ENCODE peak calls at places on chromosomes 2 and 18, in eight cellular contexts. V is activated T-helper 9 cell treated with anti-CD3 and anti-CD28 coated beads, Interleukin-2, amount 50 U/mL, for 16 hours; R is stomach; B is stimulated activated CD4-positive, alpha-beta T cell treated with anti-CD3 and anti-CD28 coated beads, Interleukin-15, amount 100 ng/mL, for 1 hour; D is T-helper 2 cell; H is endothelial cell; W is activated T-helper 1 cell treated with anti-CD3 and anti-CD28 coated beads, Interleukin-2, amount 50 U/mL, for 16 hours; T is DMS79. C is an unnamed sample.

GRCh38 chr2:195575879-195576391 is 81.1 kb upstream of the SLC39A10 start:
- DNase-seq in B (no peak), W (no peak), T (no peak), H (no peak), D (no peak), R (no peak), V (no peak), C (peak; percentile 28)

GRCh38 chr2:98911376-98912154 is 24.5 kb downstream of the CRACDL start:
- DNase-seq in W (no peak), T (peak; percentile 44), R (peak; percentile 25), B (no peak), D (no peak), H (no peak), V (no peak), C (no peak)

GRCh38 chr2:71674158-71674807 is 220.9 kb downstream of the DYSF start:
- DNase-seq in W (no peak), T (no peak), D (no peak), B (no peak), R (no peak), H (no peak), V (no peak), C (no peak)

GRCh38 chr2:796151-796955 is 119.1 kb upstream of the TMEM18 start:
- DNase-seq in V (no peak), T (no peak), W (no peak), R (no peak), B (no peak), D (no peak), H (no peak), C (no peak)

GRCh38 chr2:240557808-240558207 is at the start of gene ANKMY1:
- DNase-seq in D (peak; percentile 53), R (peak; percentile 70), T (no peak), H (peak; percentile 82), W (peak; percentile 49), V (peak; percentile 56), B (peak; percentile 54), C (no peak)

GRCh38 chr2:10521356-10521755 is 73.2 kb upstream of the ODC1 start:
- DNase-seq in W (no peak), R (no peak), V (no peak), T (no peak), H (no peak), D (no peak), B (no peak), C (no peak)

GRCh38 chr2:233905945-233906344 is 11.2 kb upstream of the TRPM8 start:
- DNase-seq in H (no peak), B (no peak), R (no peak), V (no peak), W (no peak), T (no peak), D (no peak), C (no peak)

GRCh38 chr18:29154196-29154757 is 977.3 kb upstream of the CDH2 start:
- DNase-seq in D (no peak), R (no peak), B (no peak), V (no peak), T (no peak), W (no peak), H (no peak), C (no peak)

GRCh38 chr2:143341478-143341877 is 212.3 kb downstream of the ARHGAP15 start:
- DNase-seq in R (no peak), B (no peak), D (no peak), W (no peak), H (no peak), V (no peak), T (no peak), C (no peak)

GRCh38 chr18:3721771-3722661 is 272.0 kb downstream of the TGIF1 start:
- DNase-seq in W (no peak), H (no peak), B (no peak), T (peak; percentile 97), D (no peak), R (no peak), V (no peak), C (no peak)

GRCh38 chr18:25830787-25831186 is 259.6 kb downstream of the SS18 start:
- DNase-seq in R (peak; percentile 34), T (no peak), V (no peak), D (no peak), W (no peak), B (no peak), H (no peak), C (no peak)

GRCh38 chr2:132943829-132944228 is 273.8 kb upstream of the LYPD1 start:
- DNase-seq in W (no peak), V (no peak), R (no peak), T (peak; percentile 72), D (no peak), B (no peak), H (no peak), C (no peak)

GRCh38 chr2:767944-768343 is 90.7 kb upstream of the TMEM18 start:
- DNase-seq in D (no peak), H (no peak), B (no peak), T (no peak), V (no peak), W (no peak), R (no peak), C (no peak)

GRCh38 chr2:152718909-152719645 is 657 bp downstream of the ARL6IP6 start:
- DNase-seq in V (no peak), W (no peak), D (no peak), B (no peak), H (no peak), R (peak; percentile 51), T (peak; percentile 67), C (no peak)

GRCh38 chr2:214261683-214262082 is 149.2 kb upstream of the VWC2L start:
- DNase-seq in D (no peak), T (no peak), W (no peak), V (no peak), R (no peak), H (no peak), B (no peak), C (no peak)

GRCh38 chr2:85180322-85181092 is 47.3 kb downstream of the TCF7L1 start:
- DNase-seq in W (no peak), T (no peak), B (no peak), V (no peak), H (no peak), D (no peak), R (no peak), C (no peak)

GRCh38 chr2:162123806-162124758 is 28.0 kb downstream of the GCG start:
- DNase-seq in W (no peak), T (peak; percentile 15), B (no peak), V (no peak), H (no peak), R (no peak), D (no peak), C (no peak)

GRCh38 chr2:96602330-96602823 is 35.7 kb downstream of the KANSL3 start:
- DNase-seq in V (no peak), B (no peak), D (no peak), R (peak; percentile 67), H (no peak), W (no peak), T (no peak), C (no peak)

GRCh38 chr2:72827999-72828646 is 2.3 kb upstream of the EXOC6B start:
- DNase-seq in V (no peak), B (no peak), R (no peak), W (no peak), T (no peak), D (no peak), H (no peak), C (no peak)

GRCh38 chr18:43661570-43661969 is 384.3 kb upstream of the SYT4 start:
- DNase-seq in B (no peak), W (no peak), R (no peak), D (no peak), H (peak; percentile 24), V (no peak), T (no peak), C (peak; percentile 2)

GRCh38 chr2:149063177-149063576 is 24.7 kb downstream of the LYPD6B start:
- DNase-seq in H (no peak), D (no peak), V (no peak), R (no peak), W (no peak), B (no peak), T (no peak), C (no peak)

GRCh38 chr18:2894841-2895370 is 48.1 kb downstream of the EMILIN2 start:
- DNase-seq in V (no peak), D (no peak), H (no peak), W (no peak), T (no peak), B (no peak), R (no peak), C (no peak)

GRCh38 chr2:207157727-207158126 is 8.0 kb downstream of the KLF7 start:
- DNase-seq in R (no peak), D (no peak), H (no peak), W (no peak), B (no peak), V (no peak), T (no peak), C (no peak)

GRCh38 chr2:68714866-68715265 is 19.7 kb upstream of the ARHGAP25 start:
- DNase-seq in D (no peak), V (no peak), B (no peak), H (no peak), T (no peak), R (peak; percentile 49), W (no peak), C (peak; percentile 54)

GRCh38 chr18:35045121-35045520 is 3.9 kb downstream of the MAPRE2 start:
- DNase-seq in R (no peak), B (no peak), T (peak; percentile 26), V (no peak), D (no peak), H (no peak), W (no peak), C (no peak)

GRCh38 chr2:23814963-23815362 is 112.0 kb downstream of the ATAD2B start:
- DNase-seq in T (no peak), V (no peak), R (no peak), B (no peak), D (no peak), H (no peak), W (no peak), C (no peak)

GRCh38 chr2:50723549-50723948 is 308.4 kb downstream of the NRXN1 start:
- DNase-seq in B (no peak), D (no peak), R (no peak), H (no peak), T (no peak), W (no peak), V (no peak), C (no peak)

GRCh38 chr2:74188018-74188601 is 9.4 kb upstream of the MOB1A start:
- DNase-seq in W (no peak), R (no peak), D (no peak), H (no peak), B (no peak), V (no peak), T (no peak), C (no peak)

GRCh38 chr2:70087703-70088507 is 628 bp downstream of the PCBP1 start:
- DNase-seq in D (peak; percentile 11), V (peak; percentile 37), H (peak; percentile 41), R (peak; percentile 61), W (no peak), B (peak; percentile 27), T (no peak), C (peak; percentile 27)